ENCODE peak calls at places on chromosome 15, in six cellular contexts. O, L, V, W, J and P are unnamed samples.

GRCh38 chr15:79282371-79283251 is at the start of gene ANKRD34C:
- DNase-seq in J (no peak), V (no peak), L (no peak), O (no peak), W (no peak), P (no peak)

GRCh38 chr15:93043621-93044300 is 45.2 kb downstream of the RGMA start:
- DNase-seq in L (no peak), J (no peak), V (no peak), O (peak), W (no peak), P (no peak)

GRCh38 chr15:38486946-38487345 is 33.0 kb downstream of the FAM98B start:
- DNase-seq in V (no peak), O (no peak), L (no peak), W (no peak), J (no peak), P (no peak)

GRCh38 chr15:91263632-91264477 is 163.8 kb downstream of the SV2B start:
- DNase-seq in L (peak), V (no peak), O (no peak), W (no peak), J (no peak), P (peak)

GRCh38 chr15:101068961-101069734 is 150.0 kb downstream of the LRRK1 start:
- DNase-seq in J (no peak), W (no peak), V (no peak), L (peak), O (no peak), P (no peak)

GRCh38 chr15:29437888-29438713 is 168.5 kb upstream of the NSMCE3 start:
- DNase-seq in W (no peak), O (no peak), L (no peak), J (no peak), V (no peak), P (no peak)

GRCh38 chr15:50330921-50331320 is 24.1 kb downstream of the GABPB1 start:
- DNase-seq in O (no peak), V (no peak), J (no peak), W (no peak), L (peak), P (no peak)

GRCh38 chr15:34621675-34622074 is 38.2 kb upstream of the GOLGA8B start:
- DNase-seq in W (no peak), V (no peak), L (peak), J (no peak), O (no peak), P (no peak)

GRCh38 chr15:30953731-30954378 is 37.6 kb downstream of the MTMR10 start:
- DNase-seq in W (no peak), L (peak), O (no peak), V (no peak), J (no peak), P (peak)

GRCh38 chr15:75172168-75172841 is 29.4 kb upstream of the C15orf39 start:
- DNase-seq in O (peak), V (no peak), J (no peak), W (no peak), L (no peak), P (no peak)

GRCh38 chr15:81475471-81475870 is 101.5 kb upstream of the TMC3 start:
- DNase-seq in J (no peak), V (no peak), L (no peak), O (no peak), W (no peak), P (no peak)

GRCh38 chr15:51377038-51377761 is 35.7 kb downstream of the GLDN start:
- DNase-seq in J (no peak), O (no peak), L (peak), V (peak), W (no peak), P (no peak)

GRCh38 chr15:35174948-35175347 is 89.9 kb upstream of the NANOGP8 start:
- DNase-seq in V (no peak), L (no peak), O (no peak), J (no peak), W (no peak), P (no peak)

GRCh38 chr15:42118650-42119531 is 24.5 kb upstream of the PLA2G4D start:
- DNase-seq in J (no peak), V (no peak), O (no peak), L (peak), W (no peak), P (no peak)

GRCh38 chr15:100111103-100112060 is 230.4 kb downstream of the ADAMTS17 start:
- DNase-seq in W (no peak), L (peak), O (peak), J (no peak), V (peak), P (no peak)

GRCh38 chr15:65962187-65962586 is 92.9 kb downstream of the RAB11A start:
- DNase-seq in J (no peak), O (no peak), W (no peak), L (no peak), V (no peak), P (no peak)

GRCh38 chr15:69561071-69561784 is 108.6 kb downstream of the RPLP1 start:
- DNase-seq in L (no peak), V (no peak), J (no peak), W (no peak), O (no peak), P (no peak)

GRCh38 chr15:62841891-62842559 is 200.5 kb upstream of the TPM1 start:
- DNase-seq in O (no peak), J (no peak), W (no peak), L (no peak), V (no peak), P (no peak)

GRCh38 chr15:68372291-68372811 is 59.6 kb downstream of the ITGA11 start:
- DNase-seq in W (no peak), V (no peak), J (no peak), L (peak), O (no peak), P (no peak)